ENCODE peak calls at places on chromosome 4, in seven cellular contexts. A, S, E, W, T, I and J are unnamed samples. For H3K4me1, the result is how much of the 10 kb centered on the place peaks cover.

GRCh38 chr4:80036949-80037348 is 36.1 kb downstream of the ANTXR2 start:
- DNase-seq in T (no peak), W (no peak), S (no peak), E (no peak), A (no peak), I (peak), J (no peak)

GRCh38 chr4:513327-513726 is 14.3 kb downstream of the PIGG start:
- DNase-seq in S (no peak), I (no peak), W (no peak), E (no peak), T (no peak), A (no peak), J (no peak)

GRCh38 chr4:39469429-39470077 is 10.7 kb downstream of the LIAS start:
- DNase-seq in T (no peak), A (no peak), I (peak), W (no peak), S (peak), E (no peak), J (no peak)

GRCh38 chr4:31156221-31156620 is 436.1 kb downstream of the PCDH7 start:
- DNase-seq in A (no peak), T (no peak), W (no peak), I (no peak), E (no peak), S (no peak), J (no peak)

GRCh38 chr4:105306158-105306781 is 159.6 kb downstream of the TET2 start:
- DNase-seq in S (no peak), T (peak), A (no peak), E (no peak), W (no peak), I (no peak), J (no peak)

GRCh38 chr4:22474636-22475310 is 41.1 kb downstream of the ADGRA3 start:
- DNase-seq in S (no peak), T (no peak), I (peak), E (no peak), A (no peak), W (no peak), J (no peak)

GRCh38 chr4:110609044-110609750 is 13.7 kb downstream of the PITX2 start:
- DNase-seq in I (peak), W (no peak), A (no peak), E (no peak), T (no peak), S (no peak), J (no peak)

GRCh38 chr4:139603576-139604387 is 47.8 kb upstream of the SETD7 start:
- DNase-seq in I (peak), E (no peak), S (no peak), T (peak), W (no peak), A (no peak), J (no peak)

GRCh38 chr4:26891054-26891453 is 30.4 kb downstream of the STIM2 start:
- DNase-seq in T (no peak), S (no peak), W (no peak), A (no peak), I (no peak), E (no peak), J (no peak)

DNA sequence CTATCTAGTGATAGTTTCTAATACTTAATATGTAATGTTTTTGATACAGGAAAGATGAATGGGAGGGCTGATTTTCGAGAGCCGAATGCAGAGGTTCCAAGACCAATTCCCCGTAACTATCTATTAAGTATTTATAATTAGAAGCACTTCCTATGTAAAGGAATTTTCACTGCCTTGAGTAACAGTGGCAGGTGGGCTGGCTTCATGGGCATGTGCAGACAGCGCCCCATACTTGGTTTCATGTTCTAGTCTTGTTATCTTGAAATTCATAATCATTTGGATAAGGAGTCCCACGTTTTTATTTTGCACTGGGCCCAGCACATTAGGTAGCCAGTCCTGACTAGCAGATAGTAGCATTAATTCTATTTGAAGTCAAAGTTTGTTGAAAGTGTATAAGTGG is 1.7 kb downstream of the OCIAD1 start:
- DNase-seq in I (no peak), E (no peak), W (no peak), A (no peak), S (no peak), T (no peak), J (no peak)
- H3K4me3 ChIP-seq in I (peak), E (peak), W (no peak), A (no peak), S (peak), T (no peak), J (no peak)

GRCh38 chr4:109026588-109026987 is 263.7 kb upstream of the ETNPPL start:
- DNase-seq in A (no peak), I (peak), T (no peak), W (no peak), S (no peak), E (no peak), J (no peak)
- H3K27ac ChIP-seq in A (no peak), I (no peak), T (no peak), W (no peak), S (no peak), E (no peak), J (no peak)

GRCh38 chr4:98470831-98471230 is 187.6 kb downstream of the TSPAN5 start:
- DNase-seq in I (no peak), E (no peak), S (no peak), W (no peak), T (no peak), A (no peak), J (no peak)
- H3K4me1 ChIP-seq in I (under half), E (under half), S (under half), W (under half), T (under half), A (under half), J (under half)

DNA sequence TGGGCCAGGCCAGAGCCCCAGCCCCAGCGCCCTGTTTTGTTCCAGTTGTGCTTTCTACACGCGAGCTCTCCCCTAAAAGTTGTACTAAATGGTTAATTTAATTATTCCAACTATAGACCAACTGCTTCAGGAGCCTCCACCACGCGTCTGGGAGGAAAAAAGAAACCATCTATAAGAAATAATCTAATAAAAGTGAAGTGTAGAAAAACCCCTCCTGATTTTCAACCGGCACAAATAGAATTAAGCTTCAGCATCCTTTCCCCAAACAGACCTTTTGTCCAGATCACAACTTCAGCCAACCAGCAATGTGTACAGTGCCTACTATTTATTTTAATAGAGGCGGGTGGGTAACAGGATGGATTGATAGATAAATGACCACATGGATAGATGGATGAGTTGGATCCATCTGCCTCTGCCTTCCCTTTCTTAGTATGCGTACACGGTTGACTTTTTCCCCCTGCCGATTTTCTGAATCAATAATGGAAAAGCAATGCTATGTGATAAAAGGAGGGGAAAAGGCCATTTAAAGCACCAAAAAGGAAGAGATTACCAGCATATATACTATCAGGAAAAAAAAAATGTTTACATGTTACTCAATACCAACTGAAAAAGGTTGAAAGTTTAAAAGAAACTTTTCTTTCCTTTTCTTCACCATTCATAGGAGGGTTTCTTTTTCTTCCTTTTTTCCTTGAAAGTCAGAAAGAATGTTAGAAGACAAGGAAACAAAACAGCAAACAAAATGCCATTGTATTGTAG is 3.7 kb upstream of the PHOX2B start:
- DNase-seq in T (no peak), W (no peak), E (no peak), A (no peak), I (no peak), S (no peak), J (no peak)
- H3K4me3 ChIP-seq in T (no peak), W (no peak), E (no peak), A (no peak), I (no peak), S (no peak), J (no peak)